ENCODE peak calls at places on chromosomes 1 and 21, in ten cellular contexts. X, L, R, I, Z, V, D, Q, K and M are unnamed samples.
A peak's percentile ranks its signal among the peaks of the same experiment; 100 is the strongest.

GRCh38 chr1:161678510-161678909 is 15.6 kb downstream of the FCGR2B start:
- DNase-seq in X (no peak), L (no peak), R (no peak), I (no peak), Z (no peak), V (no peak), D (no peak), Q (no peak), K (no peak), M (no peak)

GRCh38 chr1:108785264-108785663 is 38.8 kb downstream of the STXBP3 start:
- DNase-seq in X (no peak), L (no peak), R (no peak), I (no peak), Z (no peak), V (no peak), D (no peak), Q (no peak), K (no peak), M (no peak)

GRCh38 chr1:150109567-150109966 is 40.1 kb upstream of the PLEKHO1 start:
- DNase-seq in X (no peak), L (no peak), R (no peak), I (no peak), Z (no peak), V (no peak), D (no peak), Q (no peak), K (no peak), M (no peak)

GRCh38 chr1:52153898-52154297 is 12.0 kb downstream of the ZFYVE9 start:
- DNase-seq in X (no peak), L (no peak), R (no peak), I (no peak), Z (no peak), V (no peak), D (no peak), Q (no peak), K (peak; percentile 29), M (no peak)

GRCh38 chr21:27645285-27645684 is 678.4 kb upstream of the ADAMTS5 start:
- DNase-seq in X (no peak), L (peak; percentile 47), R (no peak), I (no peak), Z (no peak), V (no peak), D (no peak), Q (peak; percentile 4), K (peak; percentile 6), M (peak; percentile 31)

GRCh38 chr1:234315091-234315541 is 58.1 kb upstream of the COA6 start:
- DNase-seq in X (no peak), L (peak; percentile 76), R (no peak), I (no peak), Z (no peak), V (no peak), D (no peak), Q (no peak), K (peak; percentile 77), M (no peak)

GRCh38 chr1:15939181-15940109 is 36.5 kb downstream of the ZBTB17 start:
- DNase-seq in X (no peak), L (peak; percentile 63), R (peak; percentile 55), I (peak; percentile 77), Z (no peak), V (peak; percentile 63), D (no peak), Q (peak; percentile 59), K (peak; percentile 51), M (no peak)

GRCh38 chr1:109787845-109788605 is 24.3 kb upstream of the EPS8L3 start:
- DNase-seq in X (peak; percentile 14), L (no peak), R (peak; percentile 26), I (peak; percentile 1), Z (no peak), V (no peak), D (no peak), Q (no peak), K (no peak), M (no peak)

GRCh38 chr1:43439781-43440180 is 13.9 kb downstream of the HYI start:
- DNase-seq in X (peak; percentile 12), L (no peak), R (peak; percentile 23), I (no peak), Z (no peak), V (no peak), D (no peak), Q (no peak), K (no peak), M (no peak)

GRCh38 chr1:43440358-43440757 is 13.4 kb downstream of the HYI start:
- DNase-seq in X (peak; percentile 5), L (no peak), R (peak; percentile 13), I (no peak), Z (no peak), V (no peak), D (no peak), Q (no peak), K (no peak), M (no peak)

GRCh38 chr1:43438576-43439120 is 15.1 kb downstream of the HYI start:
- DNase-seq in X (peak; percentile 10), L (no peak), R (peak; percentile 20), I (no peak), Z (no peak), V (no peak), D (no peak), Q (no peak), K (no peak), M (no peak)

GRCh38 chr1:43438006-43438405 is 15.7 kb downstream of the HYI start:
- DNase-seq in X (peak; percentile 8), L (no peak), R (peak; percentile 17), I (no peak), Z (no peak), V (no peak), D (no peak), Q (no peak), K (no peak), M (no peak)

GRCh38 chr1:43439121-43439581 is 14.6 kb downstream of the HYI start:
- DNase-seq in X (peak; percentile 21), L (no peak), R (peak; percentile 14), I (no peak), Z (no peak), V (no peak), D (no peak), Q (no peak), K (no peak), M (no peak)
- H3K36me3 ChIP-seq in X (no peaks in the 10 kb centered on the region), L (peaks cover 72% of the 10 kb centered on the region), R (peaks cover 100% of the 10 kb centered on the region), I (peaks cover 14% of the 10 kb centered on the region), Z (peaks cover 68% of the 10 kb centered on the region), V (no peaks in the 10 kb centered on the region), D (peaks cover 33% of the 10 kb centered on the region), Q (peaks cover 12% of the 10 kb centered on the region), K (peaks cover 33% of the 10 kb centered on the region), M (peaks cover 72% of the 10 kb centered on the region)

DNA sequence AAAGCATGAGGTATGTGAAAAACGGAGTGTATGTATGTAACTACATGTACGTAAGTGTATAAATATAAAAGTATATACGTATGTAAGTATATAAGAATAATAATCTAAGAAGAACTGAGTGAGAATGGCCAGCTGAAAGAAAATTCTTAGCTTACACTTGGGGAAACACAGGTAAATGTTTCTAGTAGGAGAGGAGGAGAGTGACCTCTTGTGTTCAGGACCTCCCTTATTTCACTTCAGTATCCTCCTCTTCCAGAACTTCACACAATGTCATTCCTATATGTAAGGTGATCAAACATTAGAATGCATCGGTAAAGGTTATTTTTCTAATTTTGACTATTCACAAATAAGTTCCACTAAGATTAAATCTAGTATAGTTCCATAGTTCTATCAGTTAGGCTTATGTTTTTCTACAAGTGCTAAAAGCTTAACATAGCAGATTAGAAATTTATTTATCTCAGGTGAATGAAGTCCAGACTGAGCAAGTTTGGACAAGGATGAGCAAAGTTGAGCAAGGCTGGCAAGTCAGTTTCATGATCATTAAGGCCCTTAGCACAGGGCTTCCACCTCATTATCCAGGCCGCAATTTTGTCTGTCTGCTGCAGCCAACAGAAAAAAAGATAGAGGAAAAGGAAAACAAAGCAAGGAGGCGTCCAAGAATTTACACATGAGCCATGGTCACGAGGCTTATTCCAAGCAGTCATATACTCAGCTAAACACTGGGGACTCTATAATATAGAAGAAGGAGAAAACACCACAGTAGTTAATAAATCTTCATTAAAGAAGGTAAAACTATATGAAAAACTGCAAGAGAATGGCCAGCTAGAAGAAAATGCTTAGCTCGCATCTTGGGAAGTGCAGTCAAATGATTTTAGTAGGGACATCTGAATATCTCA is 7.1 kb upstream of the MROH9 start:
- DNase-seq in X (no peak), L (no peak), R (no peak), I (no peak), Z (no peak), V (peak; percentile 10), D (no peak), Q (no peak), K (peak; percentile 7), M (peak; percentile 29)
- TF ChIP-seq CTCF in X (no peak), L (no peak), R (no peak), I (no peak), Z (no peak), V (peak; percentile 45), D (no peak), Q (no peak), K (no peak), M (no peak)

GRCh38 chr1:23964790-23965740 is 5.4 kb downstream of the PNRC2 start:
- DNase-seq in X (no peak), L (peak; percentile 61), R (no peak), I (no peak), Z (no peak), V (peak; percentile 25), D (no peak), Q (no peak), K (no peak), M (no peak)

GRCh38 chr1:23963617-23964234 is 4.1 kb downstream of the PNRC2 start:
- DNase-seq in X (no peak), L (no peak), R (no peak), I (no peak), Z (no peak), V (no peak), D (no peak), Q (no peak), K (no peak), M (no peak)

GRCh38 chr1:23964235-23964668 is 4.6 kb downstream of the PNRC2 start:
- DNase-seq in X (no peak), L (no peak), R (no peak), I (no peak), Z (no peak), V (no peak), D (no peak), Q (no peak), K (no peak), M (no peak)

GRCh38 chr1:23966973-23967493 is 7.4 kb downstream of the PNRC2 start:
- DNase-seq in X (no peak), L (no peak), R (no peak), I (no peak), Z (no peak), V (no peak), D (no peak), Q (no peak), K (no peak), M (no peak)

GRCh38 chr1:23967871-23968270 is 8.2 kb downstream of the PNRC2 start:
- DNase-seq in X (no peak), L (no peak), R (no peak), I (no peak), Z (no peak), V (no peak), D (no peak), Q (no peak), K (no peak), M (no peak)
- H3K36me3 ChIP-seq in X (no peaks in the 10 kb centered on the region), L (peaks cover 18% of the 10 kb centered on the region), R (peaks cover 65% of the 10 kb centered on the region), I (peaks cover 16% of the 10 kb centered on the region), Z (peaks cover 22% of the 10 kb centered on the region), V (no peaks in the 10 kb centered on the region), D (peaks cover 98% of the 10 kb centered on the region), Q (no peaks in the 10 kb centered on the region), K (no peaks in the 10 kb centered on the region), M (peaks cover 33% of the 10 kb centered on the region)

DNA sequence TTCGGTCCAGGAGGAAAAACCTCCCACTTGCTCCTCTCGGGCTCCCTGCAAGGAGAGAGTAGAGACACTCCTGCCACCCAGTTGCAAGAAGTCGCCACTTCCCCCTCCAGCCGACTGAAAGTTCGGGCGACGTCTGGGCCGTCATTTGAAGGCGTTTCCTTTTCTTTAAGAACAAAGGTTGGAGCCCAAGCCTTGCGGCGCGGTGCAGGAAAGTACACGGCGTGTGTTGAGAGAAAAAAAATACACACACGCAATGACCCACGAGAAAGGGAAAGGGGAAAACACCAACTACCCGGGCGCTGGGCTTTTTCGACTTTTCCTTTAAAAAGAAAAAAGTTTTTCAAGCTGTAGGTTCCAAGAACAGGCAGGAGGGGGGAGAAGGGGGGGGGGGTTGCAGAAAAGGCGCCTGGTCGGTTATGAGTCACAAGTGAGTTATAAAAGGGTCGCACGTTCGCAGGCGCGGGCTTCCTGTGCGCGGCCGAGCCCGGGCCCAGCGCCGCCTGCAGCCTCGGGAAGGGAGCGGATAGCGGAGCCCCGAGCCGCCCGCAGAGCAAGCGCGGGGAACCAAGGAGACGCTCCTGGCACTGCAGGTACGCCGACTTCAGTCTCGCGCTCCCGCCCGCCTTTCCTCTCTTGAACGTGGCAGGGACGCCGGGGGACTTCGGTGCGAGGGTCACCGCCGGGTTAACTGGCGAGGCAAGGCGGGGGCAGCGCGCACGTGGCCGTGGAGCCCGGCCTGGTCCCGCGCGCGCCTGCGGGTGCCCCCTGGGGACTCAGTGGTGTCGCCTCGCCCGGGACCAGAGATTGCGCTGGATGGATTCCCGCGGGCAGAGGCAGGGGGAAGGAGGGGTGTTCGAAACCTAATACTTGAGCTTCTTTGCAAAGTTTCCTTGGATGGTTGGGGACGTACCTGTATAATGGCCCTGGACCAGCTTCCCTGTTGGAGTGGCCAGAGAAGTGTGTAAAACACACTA is 45.3 kb downstream of the MRPL39 start:
- DNase-seq in X (peak; percentile 28), L (peak; percentile 82), R (peak; percentile 45), I (peak; percentile 58), Z (no peak), V (peak; percentile 82), D (no peak), Q (no peak), K (peak; percentile 82), M (peak; percentile 66)
- TF ChIP-seq CTCF in X (no peak), L (peak; percentile 37), R (no peak), I (peak; percentile 15), Z (peak; percentile 41), V (peak; percentile 41), D (no peak), Q (no peak), K (peak; percentile 39), M (peak; percentile 37)